ENCODE peak calls at places on chromosomes 2 and 18, in six cellular contexts. Q is heart right ventricle, G is GM12878, O is neural crest cell, J is uterus, H is foreskin fibroblast. A is an unnamed sample.

GRCh38 chr2:128196026-128196822 is 105.2 kb downstream of the UGGT1 start:
- DNase-seq in Q (no peak), G (no peak), O (no peak), J (no peak), H (peak), A (no peak)

GRCh38 chr2:221346411-221346810 is 225.7 kb downstream of the EPHA4 start:
- DNase-seq in Q (no peak), G (no peak), O (no peak), J (no peak), H (peak), A (no peak)

GRCh38 chr2:50444286-50444685 is 587.6 kb downstream of the NRXN1 start:
- DNase-seq in Q (no peak), G (no peak), O (no peak), J (no peak), H (no peak), A (no peak)

GRCh38 chr2:36451512-36451911 is 95.9 kb downstream of the CRIM1 start:
- DNase-seq in Q (no peak), G (no peak), O (no peak), J (no peak), H (no peak), A (no peak)

GRCh38 chr2:127504552-127505460 is 21.5 kb downstream of the IWS1 start:
- DNase-seq in Q (no peak), G (no peak), O (no peak), J (no peak), H (no peak), A (no peak)

GRCh38 chr18:21134895-21135294 is 23.3 kb upstream of the ROCK1 start:
- DNase-seq in Q (no peak), G (no peak), O (no peak), J (no peak), H (peak), A (no peak)

GRCh38 chr2:217090024-217090473 is 230.2 kb upstream of the TNP1 start:
- DNase-seq in Q (no peak), G (peak), O (no peak), J (no peak), H (no peak), A (no peak)

GRCh38 chr2:195343942-195344530 is 313.0 kb upstream of the SLC39A10 start:
- DNase-seq in Q (no peak), G (no peak), O (no peak), J (no peak), H (no peak), A (no peak)

GRCh38 chr2:101125374-101125773 is 25.8 kb downstream of the TBC1D8 start:
- DNase-seq in Q (no peak), G (no peak), O (no peak), J (no peak), H (no peak), A (no peak)

GRCh38 chr2:153222231-153223165 is 256.1 kb downstream of the RPRM start:
- DNase-seq in Q (no peak), G (no peak), O (no peak), J (no peak), H (no peak), A (no peak)

GRCh38 chr2:86584164-86584913 is 21.1 kb upstream of the CHMP3 start:
- DNase-seq in Q (no peak), G (no peak), O (no peak), J (no peak), H (no peak), A (no peak)

GRCh38 chr2:25337276-25337675 is 4.4 kb downstream of the DNMT3A start:
- DNase-seq in Q (no peak), G (no peak), O (no peak), J (no peak), H (no peak), A (no peak)

GRCh38 chr2:106147159-106147558 is 46.9 kb downstream of the UXS1 start:
- DNase-seq in Q (no peak), G (no peak), O (no peak), J (no peak), H (peak), A (no peak)

GRCh38 chr2:44168684-44169154 is at the start of gene PPM1B:
- DNase-seq in Q (peak), G (no peak), O (peak), J (peak), H (peak), A (peak)

GRCh38 chr2:28395334-28396061 is 2.8 kb downstream of the FOSL2 start:
- DNase-seq in Q (no peak), G (no peak), O (no peak), J (peak), H (peak), A (no peak)

DNA sequence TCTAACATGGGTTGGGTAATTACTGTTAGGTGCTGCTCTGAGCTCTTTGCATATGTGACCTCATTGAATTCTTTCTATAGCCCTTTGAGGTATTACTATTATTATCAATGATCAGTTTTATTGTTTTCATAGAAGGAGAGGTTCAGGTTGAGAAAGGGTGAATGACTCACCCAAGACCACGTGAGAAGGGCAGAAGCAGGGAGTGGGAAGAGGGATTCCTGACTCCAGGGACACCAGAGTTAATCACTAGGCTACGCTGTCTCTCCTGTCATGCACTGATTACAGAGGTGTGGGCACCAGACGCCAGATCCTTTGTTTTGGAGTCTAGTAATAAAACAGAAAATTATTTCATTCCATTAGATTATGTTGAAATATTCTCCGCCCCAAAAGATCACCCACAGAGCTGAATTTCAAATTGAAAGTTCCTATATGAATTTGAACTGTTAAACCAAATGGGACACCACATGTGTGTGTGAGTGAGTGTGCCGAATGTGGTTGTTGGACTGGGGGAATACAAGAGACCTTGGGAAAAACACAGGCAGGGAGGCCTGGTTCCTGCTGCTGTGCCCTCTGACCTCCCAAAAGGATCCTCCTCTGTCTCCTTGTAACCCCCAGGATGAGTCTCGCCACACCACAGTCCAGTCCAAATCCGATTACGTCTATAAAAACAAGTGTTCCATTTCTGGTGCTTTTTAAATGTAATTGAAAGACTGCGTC is 215.4 kb downstream of the ZNF521 start:
- DNase-seq in Q (peak), G (no peak), O (no peak), J (no peak), H (no peak), A (no peak)
- TF ChIP-seq CTCF in Q (no peak), G (no peak), O (no peak), J (no peak), H (no peak), A (no peak)

DNA sequence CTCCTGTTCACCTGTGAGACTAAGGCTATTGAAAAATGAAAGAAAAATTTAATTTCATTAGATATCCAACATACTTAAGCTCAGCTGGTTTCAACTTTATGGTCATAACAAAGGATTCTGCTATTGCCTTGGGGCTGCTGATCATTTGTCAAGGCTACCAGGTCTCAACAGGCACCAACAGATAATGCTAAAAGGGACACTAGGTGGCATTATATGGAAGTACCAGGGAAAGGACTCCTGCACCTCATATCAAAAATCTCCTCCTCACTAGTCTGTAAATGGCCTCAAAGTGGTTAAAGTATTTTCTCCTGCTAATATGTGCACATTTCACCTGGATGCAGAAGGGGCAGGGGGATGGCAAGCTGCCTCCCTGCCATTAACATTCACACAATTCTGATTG is 167.9 kb upstream of the REG3A start:
- DNase-seq in Q (no peak), G (no peak), O (no peak), J (no peak), H (no peak), A (no peak)
- TF ChIP-seq CTCF in Q (no peak), G (peak), O (no peak), J (no peak), H (no peak), A (no peak)

GRCh38 chr18:1014951-1015627 is 110.4 kb downstream of the ADCYAP1 start:
- DNase-seq in Q (no peak), G (no peak), O (no peak), J (no peak), H (no peak), A (no peak)
- TF ChIP-seq CTCF in Q (no peak), G (no peak), O (no peak), J (no peak), H (no peak), A (no peak)

GRCh38 chr2:81901017-81901416 is 1596.5 kb upstream of the LRRTM1 start:
- DNase-seq in Q (no peak), G (no peak), O (no peak), J (no peak), H (no peak), A (no peak)
- TF ChIP-seq CTCF in Q (no peak), G (no peak), O (peak), J (no peak), H (no peak), A (peak)